ENCODE peak calls at places on chromosomes 13 and 19, in seven cellular contexts. One of them, this sample, is unnamed.

GRCh38 chr13:43077446-43077845 is 54.1 kb downstream of the DNAJC15 start:
- DNase-seq in fibroblast of lung: no peak
- DNase-seq in cardiac muscle cell: no peak
- DNase-seq in AG04450: no peak
- DNase-seq in psoas muscle: no peak
- DNase-seq in endodermal cell: peak; percentile 55
- DNase-seq in astrocyte: no peak
- DNase-seq in this sample: no peak

GRCh38 chr19:1166872-1167573 is 7.0 kb downstream of the SBNO2 start:
- DNase-seq in cardiac muscle cell: no peak
- DNase-seq in endodermal cell: no peak
- DNase-seq in astrocyte: no peak
- DNase-seq in fibroblast of lung: no peak
- DNase-seq in AG04450: no peak
- DNase-seq in psoas muscle: peak; percentile 53
- DNase-seq in this sample: peak; percentile 73

GRCh38 chr19:34778342-34778741 is 5.3 kb upstream of the ZNF599 start:
- DNase-seq in psoas muscle: no peak
- DNase-seq in astrocyte: no peak
- DNase-seq in cardiac muscle cell: no peak
- DNase-seq in fibroblast of lung: no peak
- DNase-seq in endodermal cell: no peak
- DNase-seq in AG04450: no peak
- DNase-seq in this sample: no peak

GRCh38 chr13:47598340-47598911 is 402.6 kb downstream of the SUCLA2 start:
- DNase-seq in astrocyte: no peak
- DNase-seq in cardiac muscle cell: no peak
- DNase-seq in psoas muscle: no peak
- DNase-seq in AG04450: no peak
- DNase-seq in endodermal cell: no peak
- DNase-seq in fibroblast of lung: peak; percentile 12
- DNase-seq in this sample: no peak

GRCh38 chr13:27139565-27139964 is 32.0 kb downstream of the USP12 start:
- DNase-seq in fibroblast of lung: no peak
- DNase-seq in psoas muscle: no peak
- DNase-seq in astrocyte: no peak
- DNase-seq in cardiac muscle cell: no peak
- DNase-seq in endodermal cell: no peak
- DNase-seq in AG04450: no peak
- DNase-seq in this sample: no peak

GRCh38 chr19:42469311-42470239 is 26.8 kb upstream of the CXCL17 start:
- DNase-seq in psoas muscle: no peak
- DNase-seq in endodermal cell: no peak
- DNase-seq in cardiac muscle cell: no peak
- DNase-seq in fibroblast of lung: peak; percentile 5
- DNase-seq in astrocyte: no peak
- DNase-seq in AG04450: no peak
- DNase-seq in this sample: no peak

GRCh38 chr19:40713939-40714338 is 2.7 kb downstream of the COQ8B start:
- DNase-seq in AG04450: no peak
- DNase-seq in endodermal cell: no peak
- DNase-seq in fibroblast of lung: no peak
- DNase-seq in psoas muscle: no peak
- DNase-seq in astrocyte: no peak
- DNase-seq in cardiac muscle cell: no peak
- DNase-seq in this sample: no peak

GRCh38 chr13:60134376-60134775 is 29.4 kb downstream of the DIAPH3 start:
- DNase-seq in astrocyte: no peak
- DNase-seq in endodermal cell: peak; percentile 69
- DNase-seq in AG04450: no peak
- DNase-seq in fibroblast of lung: no peak
- DNase-seq in psoas muscle: no peak
- DNase-seq in cardiac muscle cell: peak; percentile 45
- DNase-seq in this sample: no peak

GRCh38 chr19:55258476-55258827 is 365 bp downstream of the PPP6R1 start:
- DNase-seq in fibroblast of lung: no peak
- DNase-seq in endodermal cell: no peak
- DNase-seq in cardiac muscle cell: peak; percentile 32
- DNase-seq in AG04450: no peak
- DNase-seq in astrocyte: peak; percentile 14
- DNase-seq in psoas muscle: no peak
- DNase-seq in this sample: no peak

GRCh38 chr19:39405930-39406655 is 554 bp upstream of the ZFP36 start:
- DNase-seq in endodermal cell: peak; percentile 66
- DNase-seq in AG04450: no peak
- DNase-seq in cardiac muscle cell: no peak
- DNase-seq in fibroblast of lung: no peak
- DNase-seq in astrocyte: no peak
- DNase-seq in psoas muscle: no peak
- DNase-seq in this sample: peak; percentile 98

GRCh38 chr19:49809155-49809986 is 3.7 kb downstream of the FUZ start:
- DNase-seq in cardiac muscle cell: peak; percentile 52
- DNase-seq in fibroblast of lung: peak; percentile 19
- DNase-seq in astrocyte: peak; percentile 16
- DNase-seq in AG04450: no peak
- DNase-seq in psoas muscle: peak; percentile 85
- DNase-seq in endodermal cell: peak; percentile 84
- DNase-seq in this sample: peak; percentile 91

GRCh38 chr19:11680689-11681302 is 58.0 kb downstream of the ZNF823 start:
- DNase-seq in endodermal cell: no peak
- DNase-seq in cardiac muscle cell: no peak
- DNase-seq in psoas muscle: no peak
- DNase-seq in AG04450: no peak
- DNase-seq in astrocyte: no peak
- DNase-seq in fibroblast of lung: no peak
- DNase-seq in this sample: no peak
- H3K9me3 ChIP-seq in endodermal cell: peaks cover 91% of the 10 kb centered on the region
- H3K9me3 ChIP-seq in cardiac muscle cell: peaks cover 6% of the 10 kb centered on the region
- H3K9me3 ChIP-seq in psoas muscle: peaks cover 29% of the 10 kb centered on the region
- H3K9me3 ChIP-seq in AG04450: peaks cover 30% of the 10 kb centered on the region
- H3K9me3 ChIP-seq in astrocyte: peaks cover 23% of the 10 kb centered on the region
- H3K9me3 ChIP-seq in fibroblast of lung: no peaks in the 10 kb centered on the region
- H3K9me3 ChIP-seq in this sample: peaks cover 33% of the 10 kb centered on the region

GRCh38 chr13:20869540-20869939 is 33.0 kb downstream of the XPO4 start:
- DNase-seq in astrocyte: no peak
- DNase-seq in endodermal cell: no peak
- DNase-seq in psoas muscle: no peak
- DNase-seq in AG04450: no peak
- DNase-seq in cardiac muscle cell: no peak
- DNase-seq in fibroblast of lung: no peak
- DNase-seq in this sample: no peak
- TF ChIP-seq CTCF in astrocyte: peak; percentile 11
- TF ChIP-seq CTCF in endodermal cell: peak; percentile 43
- TF ChIP-seq CTCF in psoas muscle: peak; percentile 26
- TF ChIP-seq CTCF in AG04450: peak; percentile 40
- TF ChIP-seq CTCF in cardiac muscle cell: peak; percentile 20
- TF ChIP-seq CTCF in fibroblast of lung: peak; percentile 19
- TF ChIP-seq CTCF in this sample: no peak

DNA sequence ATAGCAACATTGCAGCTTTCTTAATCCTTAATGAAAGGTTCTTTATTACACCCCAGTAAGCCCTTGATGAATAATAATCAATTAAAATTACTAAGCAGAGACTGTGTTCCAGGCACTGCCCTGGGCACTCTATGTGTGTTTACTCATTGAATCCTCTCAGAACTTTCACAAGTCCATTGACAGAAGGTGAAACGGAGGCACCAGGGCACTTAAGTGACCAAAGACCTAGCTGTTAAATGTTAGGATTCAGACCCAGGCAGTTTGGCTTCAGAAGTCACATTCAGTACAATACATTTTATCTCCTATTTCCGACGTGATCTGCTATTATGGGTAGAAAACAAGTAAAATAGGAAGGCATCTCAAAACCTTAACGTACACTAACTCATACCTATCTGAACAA is 2.7 kb downstream of the GPR183 start:
- DNase-seq in endodermal cell: no peak
- DNase-seq in AG04450: no peak
- DNase-seq in astrocyte: no peak
- DNase-seq in cardiac muscle cell: no peak
- DNase-seq in psoas muscle: no peak
- DNase-seq in fibroblast of lung: no peak
- DNase-seq in this sample: no peak
- H3K27ac ChIP-seq in endodermal cell: no peak overlapping the region
- H3K27ac ChIP-seq in AG04450: no peak overlapping the region
- H3K27ac ChIP-seq in astrocyte: no peak overlapping the region
- H3K27ac ChIP-seq in cardiac muscle cell: no peak overlapping the region
- H3K27ac ChIP-seq in psoas muscle: no peak overlapping the region
- H3K27ac ChIP-seq in fibroblast of lung: no peak overlapping the region
- H3K27ac ChIP-seq in this sample: no peak overlapping the region

DNA sequence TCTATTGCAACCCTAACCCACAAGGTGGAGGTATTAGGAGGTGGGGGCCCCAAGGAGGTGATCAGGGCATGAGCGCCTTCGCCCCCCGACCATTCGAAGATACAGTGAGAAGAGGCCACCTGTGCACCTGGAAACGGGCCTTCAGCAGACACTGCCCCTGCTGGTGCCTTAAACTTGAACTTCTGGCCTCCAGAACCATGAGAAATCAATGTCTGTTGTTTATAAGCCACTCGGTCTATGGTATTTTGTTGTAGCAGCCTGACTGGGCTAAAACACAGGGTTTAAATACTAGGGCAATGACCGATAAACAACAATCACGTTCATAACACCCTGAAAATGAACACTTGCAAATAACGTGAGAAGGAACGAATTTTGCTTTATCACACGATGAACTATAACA is 85.2 kb upstream of the USP29 start:
- DNase-seq in AG04450: no peak
- DNase-seq in endodermal cell: no peak
- DNase-seq in cardiac muscle cell: no peak
- DNase-seq in astrocyte: no peak
- DNase-seq in fibroblast of lung: no peak
- DNase-seq in psoas muscle: no peak
- DNase-seq in this sample: no peak
- H3K9me3 ChIP-seq in AG04450: peaks cover 48% of the 10 kb centered on the region
- H3K9me3 ChIP-seq in endodermal cell: peaks cover 76% of the 10 kb centered on the region
- H3K9me3 ChIP-seq in cardiac muscle cell: no peaks in the 10 kb centered on the region
- H3K9me3 ChIP-seq in astrocyte: peaks cover 8% of the 10 kb centered on the region
- H3K9me3 ChIP-seq in fibroblast of lung: no peaks in the 10 kb centered on the region
- H3K9me3 ChIP-seq in psoas muscle: peaks cover 11% of the 10 kb centered on the region
- H3K9me3 ChIP-seq in this sample: peaks cover 4% of the 10 kb centered on the region

DNA sequence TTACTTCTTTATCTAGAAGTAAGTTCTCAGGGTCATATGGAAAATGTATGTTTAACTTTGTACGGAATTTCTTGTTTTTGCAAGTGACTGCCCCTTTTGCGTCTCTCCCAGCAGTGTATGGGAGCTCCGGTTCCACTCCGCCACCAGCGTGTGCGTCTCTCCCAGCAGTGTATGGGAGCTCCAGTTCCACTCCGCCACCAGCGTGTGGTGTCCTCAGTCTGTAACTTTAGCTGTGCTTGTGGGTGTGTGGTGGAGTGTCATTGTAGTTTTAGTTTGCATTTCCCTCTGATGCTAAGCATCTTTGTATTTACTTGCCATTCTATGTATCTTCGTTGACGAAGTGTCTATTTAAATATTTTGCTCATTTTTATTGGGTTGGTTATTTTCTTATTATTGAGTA is 2.4 kb downstream of the CUL4A start:
- DNase-seq in cardiac muscle cell: no peak
- DNase-seq in endodermal cell: peak; percentile 80
- DNase-seq in psoas muscle: no peak
- DNase-seq in fibroblast of lung: no peak
- DNase-seq in AG04450: no peak
- DNase-seq in astrocyte: no peak
- DNase-seq in this sample: no peak
- TF ChIP-seq CTCF in cardiac muscle cell: no peak
- TF ChIP-seq CTCF in endodermal cell: peak; percentile 71
- TF ChIP-seq CTCF in psoas muscle: no peak
- TF ChIP-seq CTCF in fibroblast of lung: no peak
- TF ChIP-seq CTCF in AG04450: peak; percentile 17
- TF ChIP-seq CTCF in astrocyte: no peak
- TF ChIP-seq CTCF in this sample: no peak